ENCODE peak calls at places on chromosomes 6 and 20, in five cellular contexts. P, D, L, H and J are unnamed samples.

GRCh38 chr6:77030929-77031674 is 432.2 kb downstream of the HTR1B start:
- DNase-seq in P (no peak), D (peak), L (no peak), H (no peak), J (peak)

GRCh38 chr20:891121-892080 is 24.7 kb downstream of the ANGPT4 start:
- DNase-seq in P (peak), D (peak), L (peak), H (no peak), J (peak)

GRCh38 chr20:37668166-37668565 is 25.7 kb upstream of the CTNNBL1 start:
- DNase-seq in P (no peak), D (no peak), L (no peak), H (no peak), J (no peak)

GRCh38 chr6:49342410-49342809 is 120.6 kb downstream of the MMUT start:
- DNase-seq in P (no peak), D (no peak), L (no peak), H (no peak), J (no peak)

GRCh38 chr6:73134588-73134987 is 90.7 kb downstream of the KHDC1L start:
- DNase-seq in P (no peak), D (no peak), L (no peak), H (peak), J (no peak)

GRCh38 chr20:37879843-37880242 is 23.1 kb upstream of the VSTM2L start:
- DNase-seq in P (no peak), D (no peak), L (no peak), H (no peak), J (no peak)

GRCh38 chr20:47070176-47070575 is 175.5 kb downstream of the EYA2 start:
- DNase-seq in P (no peak), D (no peak), L (no peak), H (no peak), J (no peak)

GRCh38 chr6:12291785-12292604 is 1.8 kb downstream of the EDN1 start:
- DNase-seq in P (peak), D (peak), L (no peak), H (peak), J (no peak)

GRCh38 chr6:16785496-16785895 is 24.2 kb upstream of the ATXN1 start:
- DNase-seq in P (no peak), D (no peak), L (no peak), H (no peak), J (no peak)

GRCh38 chr20:63050406-63050805 is 43.6 kb upstream of the BHLHE23 start:
- DNase-seq in P (no peak), D (no peak), L (peak), H (no peak), J (no peak)

GRCh38 chr20:36855241-36855657 is 20.7 kb upstream of the TLDC2 start:
- DNase-seq in P (no peak), D (no peak), L (no peak), H (no peak), J (no peak)

GRCh38 chr6:38554700-38555413 is 84.9 kb downstream of the BTBD9 start:
- DNase-seq in P (peak), D (peak), L (no peak), H (no peak), J (peak)

GRCh38 chr20:16747291-16747811 is 807 bp upstream of the OTOR start:
- DNase-seq in P (no peak), D (no peak), L (no peak), H (no peak), J (no peak)
- TF ChIP-seq CTCF in P (peak), D (no peak), L (no peak), H (peak), J (no peak)

GRCh38 chr20:25539742-25540201 is 45.6 kb downstream of the NINL start:
- DNase-seq in P (no peak), D (no peak), L (no peak), H (no peak), J (no peak)
- H3K4me3 ChIP-seq in P (peak), D (no peak), L (peak), H (no peak), J (no peak)

GRCh38 chr6:51360287-51360686 is 541.6 kb downstream of the TFAP2B start:
- DNase-seq in P (no peak), D (no peak), L (no peak), H (no peak), J (no peak)
- TF ChIP-seq CTCF in P (no peak), D (no peak), L (no peak), H (no peak), J (no peak)

DNA sequence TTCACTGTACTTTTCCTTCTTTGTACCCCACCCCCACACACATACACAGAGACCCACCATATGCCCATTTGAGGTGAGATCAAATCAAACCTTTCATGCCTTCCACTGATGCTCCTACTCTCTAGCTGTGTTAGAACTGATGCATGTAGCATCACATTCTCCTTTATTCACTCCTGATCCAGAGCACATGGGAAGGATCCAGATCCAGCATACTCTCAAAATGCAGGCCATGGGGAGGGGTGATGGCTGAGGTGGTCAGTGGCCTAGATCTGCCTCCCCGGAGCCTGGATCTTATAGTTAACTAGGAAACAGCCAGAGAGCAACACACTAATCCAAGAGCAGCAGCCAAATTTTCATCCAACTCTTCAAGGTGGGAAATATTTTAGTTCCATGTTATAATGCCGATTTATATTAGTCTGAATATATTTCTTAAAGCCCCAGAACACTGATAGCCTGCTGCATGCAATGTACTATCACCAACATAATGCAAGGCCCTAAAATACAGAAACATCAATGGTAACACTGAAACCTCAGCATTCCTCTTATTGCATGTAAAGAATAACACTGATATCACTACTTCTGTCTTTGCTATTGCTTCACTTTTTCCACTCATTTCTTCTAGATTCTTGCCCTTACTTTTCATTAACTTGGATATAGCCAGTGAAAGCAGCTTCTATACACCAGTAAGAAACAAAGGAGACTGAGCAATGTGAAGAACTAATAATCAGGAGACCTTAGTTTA is 126.8 kb upstream of the BEND6 start:
- DNase-seq in P (no peak), D (no peak), L (no peak), H (no peak), J (no peak)
- H3K4me3 ChIP-seq in P (no peak), D (no peak), L (no peak), H (no peak), J (no peak)

DNA sequence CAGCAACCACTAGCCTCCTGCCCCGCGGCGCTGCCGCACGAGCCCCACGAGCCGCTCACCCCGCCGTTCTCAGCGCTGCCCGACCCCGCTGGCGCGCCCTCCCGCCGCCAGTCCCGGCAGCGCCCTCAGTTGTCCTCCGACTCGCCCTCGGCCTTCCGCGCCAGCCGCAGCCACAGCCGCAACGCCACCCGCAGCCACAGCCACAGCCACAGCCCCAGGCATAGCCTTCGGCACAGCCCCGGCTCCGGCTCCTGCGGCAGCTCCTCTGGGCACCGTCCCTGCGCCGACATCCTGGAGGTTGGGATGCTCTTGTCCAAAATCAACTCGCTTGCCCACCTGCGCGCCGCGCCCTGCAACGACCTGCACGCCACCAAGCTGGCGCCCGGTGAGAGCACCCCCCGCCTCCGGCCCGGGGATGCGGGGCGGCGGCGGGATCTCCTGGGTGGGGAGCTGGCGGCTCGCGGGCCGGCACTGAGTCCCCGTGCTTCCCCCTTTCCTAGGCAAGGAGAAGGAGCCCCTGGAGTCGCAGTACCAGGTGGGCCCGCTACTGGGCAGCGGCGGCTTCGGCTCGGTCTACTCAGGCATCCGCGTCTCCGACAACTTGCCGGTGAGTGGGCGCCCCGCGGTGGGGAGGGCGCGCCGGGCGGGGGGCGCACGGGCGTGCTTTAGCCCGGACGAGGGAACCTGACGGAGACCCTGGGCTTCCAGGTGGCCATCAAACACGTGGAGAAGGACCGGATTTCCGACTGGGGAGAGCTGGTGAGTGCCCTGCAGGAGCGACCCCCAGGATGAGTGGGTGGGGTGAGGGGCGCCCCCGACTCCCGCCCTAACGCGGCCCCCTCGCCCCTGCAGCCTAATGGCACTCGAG is 555 bp downstream of the PIM1 start:
- DNase-seq in P (no peak), D (peak), L (peak), H (peak), J (no peak)
- TF ChIP-seq CTCF in P (peak), D (no peak), L (peak), H (peak), J (peak)

GRCh38 chr6:11215773-11216172 is 16.7 kb downstream of the NEDD9 start:
- DNase-seq in P (no peak), D (no peak), L (no peak), H (peak), J (no peak)

GRCh38 chr6:11212625-11213024 is 19.8 kb downstream of the NEDD9 start:
- DNase-seq in P (no peak), D (peak), L (no peak), H (no peak), J (no peak)

GRCh38 chr6:11214438-11214837 is 18.0 kb downstream of the NEDD9 start:
- DNase-seq in P (no peak), D (no peak), L (no peak), H (no peak), J (no peak)

GRCh38 chr6:11214911-11215310 is 17.6 kb downstream of the NEDD9 start:
- DNase-seq in P (no peak), D (no peak), L (no peak), H (no peak), J (no peak)

GRCh38 chr6:11213305-11214106 is 19.0 kb downstream of the NEDD9 start:
- DNase-seq in P (no peak), D (no peak), L (no peak), H (no peak), J (no peak)
- H3K4me3 ChIP-seq in P (no peak), D (no peak), L (no peak), H (no peak), J (no peak)

DNA sequence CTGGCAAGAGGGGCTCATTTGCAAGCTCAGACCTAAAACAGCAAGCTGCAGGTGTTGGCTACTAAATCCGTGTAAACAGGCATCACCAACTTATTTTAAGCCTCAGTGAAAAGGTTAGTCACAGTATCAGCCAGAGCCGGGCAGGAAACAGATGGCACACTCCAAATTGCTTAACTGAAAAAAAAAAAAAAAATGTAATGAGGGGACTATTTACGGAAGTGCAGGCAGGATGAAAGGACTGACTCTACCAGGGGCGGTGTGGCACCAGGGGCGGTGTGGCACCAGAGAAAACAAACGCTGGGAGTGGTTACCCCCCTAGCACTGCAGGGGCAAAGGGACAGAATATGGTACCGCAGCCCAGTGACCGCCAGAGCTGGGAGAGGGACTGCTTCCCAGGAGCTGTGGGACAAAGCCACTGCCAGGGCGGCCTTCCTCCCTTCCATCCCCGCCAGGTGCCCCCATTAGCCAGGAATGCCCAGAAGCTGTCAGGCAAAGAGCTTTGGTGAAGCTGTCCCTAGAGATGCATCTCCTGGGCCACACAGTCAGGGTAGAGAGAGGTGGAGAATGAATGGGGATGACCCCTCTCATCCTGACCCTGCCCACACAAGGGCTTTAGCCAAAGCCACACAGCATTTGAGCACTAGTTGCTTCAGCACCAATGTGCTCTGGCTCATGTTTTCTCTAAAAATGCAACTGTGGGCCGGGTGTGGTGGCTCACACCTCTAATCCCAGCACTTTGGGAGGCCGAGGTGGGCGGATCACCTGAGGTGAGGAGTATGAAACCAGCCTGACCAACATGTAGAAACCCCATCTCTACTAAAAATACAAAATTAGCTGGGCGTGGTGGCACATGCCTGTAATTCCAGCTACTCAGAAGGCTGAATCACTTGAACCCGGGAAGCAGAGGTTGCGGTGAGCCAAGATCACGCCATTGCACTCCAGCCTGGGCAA is 39.6 kb upstream of the GFOD1 start:
- DNase-seq in P (no peak), D (peak), L (peak), H (no peak), J (no peak)
- TF ChIP-seq CTCF in P (no peak), D (no peak), L (no peak), H (no peak), J (no peak)

GRCh38 chr6:138405816-138406403 is 1.9 kb downstream of the HEBP2 start:
- DNase-seq in P (no peak), D (no peak), L (no peak), H (no peak), J (no peak)
- H3K4me3 ChIP-seq in P (no peak), D (no peak), L (no peak), H (no peak), J (no peak)

DNA sequence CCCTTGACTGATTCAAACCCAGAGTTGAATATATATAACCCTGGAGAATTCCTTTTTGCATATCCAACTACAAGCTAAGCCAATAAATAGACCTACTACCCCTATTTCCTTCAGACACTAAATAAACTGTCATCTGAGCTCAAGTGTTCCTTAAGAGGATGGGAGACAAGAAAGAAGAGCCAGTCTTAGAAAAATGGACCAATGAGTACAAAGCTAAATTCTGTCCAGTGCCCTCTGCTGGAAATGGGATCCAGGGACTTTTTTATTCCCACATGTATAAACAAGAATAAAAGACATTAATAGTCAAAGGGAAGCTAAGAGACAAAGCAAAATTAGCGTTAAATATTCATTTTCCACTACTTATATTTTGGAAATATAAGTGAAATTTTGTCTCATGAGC is 4.8 kb downstream of the PPP1R10 start:
- DNase-seq in P (no peak), D (no peak), L (no peak), H (peak), J (no peak)
- TF ChIP-seq CTCF in P (peak), D (peak), L (no peak), H (peak), J (peak)